ENCODE peak calls at places on chromosome 10, in ten cellular contexts. L is stimulated activated CD4-positive, alpha-beta T cell treated with anti-CD3 and anti-CD28 coated beads, Interleukin-1b, Interleukin-23, amount 100 ng/mL, for 1 hour; R is T-helper 22 cell; W is amygdala; F is CD4-positive, alpha-beta memory T cell; O is SJSA1; X is left ventricle myocardium superior; G is dermis blood vessel endothelial cell; D is D341Med; I is spleen. Z is an unnamed sample.

GRCh38 chr10:107553470-107553869 is 389.0 kb upstream of the SORCS1 start:
- DNase-seq in L (no peak), R (no peak), W (no peak), F (no peak), O (peak), X (no peak), G (no peak), D (no peak), I (no peak), Z (no peak)

GRCh38 chr10:92598321-92598720 is 5.4 kb downstream of the KIF11 start:
- DNase-seq in L (no peak), R (no peak), W (no peak), F (no peak), O (no peak), X (no peak), G (no peak), D (no peak), I (no peak), Z (no peak)

GRCh38 chr10:100790761-100791208 is 45.4 kb downstream of the PAX2 start:
- DNase-seq in L (no peak), R (no peak), W (no peak), F (no peak), O (no peak), X (no peak), G (no peak), D (no peak), I (no peak), Z (no peak)

GRCh38 chr10:1293636-1294440 is 237.7 kb downstream of the WDR37 start:
- DNase-seq in L (no peak), R (no peak), W (no peak), F (no peak), O (no peak), X (no peak), G (no peak), D (no peak), I (no peak), Z (no peak)

GRCh38 chr10:56063642-56064041 is 297.4 kb downstream of the ZWINT start:
- DNase-seq in L (no peak), R (no peak), W (no peak), F (no peak), O (no peak), X (no peak), G (no peak), D (no peak), I (no peak), Z (no peak)

GRCh38 chr10:128577958-128578750 is 451.9 kb upstream of the MKI67 start:
- DNase-seq in L (no peak), R (no peak), W (no peak), F (no peak), O (no peak), X (no peak), G (no peak), D (no peak), I (no peak), Z (no peak)

GRCh38 chr10:29651767-29652166 is 17.0 kb upstream of the SVIL start:
- DNase-seq in L (no peak), R (no peak), W (no peak), F (no peak), O (no peak), X (no peak), G (no peak), D (no peak), I (no peak), Z (no peak)

GRCh38 chr10:132489704-132490534 is 47.7 kb upstream of the INPP5A start:
- DNase-seq in L (no peak), R (no peak), W (no peak), F (no peak), O (no peak), X (no peak), G (no peak), D (no peak), I (peak), Z (no peak)

GRCh38 chr10:11164806-11165590 is 147.3 kb downstream of the CELF2 start:
- DNase-seq in L (no peak), R (peak), W (peak), F (peak), O (no peak), X (peak), G (peak), D (peak), I (peak), Z (peak)

GRCh38 chr10:1678084-1678483 is 59.2 kb downstream of the ADARB2 start:
- DNase-seq in L (no peak), R (no peak), W (no peak), F (no peak), O (no peak), X (no peak), G (no peak), D (no peak), I (no peak), Z (no peak)

GRCh38 chr10:75104842-75105241 is 6.6 kb upstream of the SAMD8 start:
- DNase-seq in L (no peak), R (no peak), W (no peak), F (no peak), O (no peak), X (no peak), G (no peak), D (no peak), I (no peak), Z (no peak)

GRCh38 chr10:69492091-69492745 is 41.0 kb downstream of the TSPAN15 start:
- DNase-seq in L (no peak), R (no peak), W (peak), F (no peak), O (no peak), X (peak), G (no peak), D (no peak), I (peak), Z (no peak)

GRCh38 chr10:117320050-117320665 is 55.1 kb downstream of the PDZD8 start:
- DNase-seq in L (no peak), R (no peak), W (no peak), F (peak), O (no peak), X (no peak), G (peak), D (peak), I (no peak), Z (peak)

GRCh38 chr10:88934900-88935672 is 17.5 kb downstream of the ACTA2 start:
- DNase-seq in L (peak), R (peak), W (peak), F (peak), O (peak), X (peak), G (peak), D (peak), I (peak), Z (peak)

GRCh38 chr10:78505657-78506056 is 472.0 kb downstream of the RPS24 start:
- DNase-seq in L (no peak), R (no peak), W (no peak), F (no peak), O (no peak), X (no peak), G (no peak), D (no peak), I (no peak), Z (no peak)

GRCh38 chr10:4407783-4408182 is 418.2 kb upstream of the AKR1E2 start:
- DNase-seq in L (no peak), R (no peak), W (no peak), F (no peak), O (no peak), X (no peak), G (peak), D (no peak), I (no peak), Z (peak)

GRCh38 chr10:17232276-17232987 is 4.4 kb downstream of the VIM start:
- DNase-seq in L (no peak), R (no peak), W (no peak), F (no peak), O (peak), X (no peak), G (peak), D (no peak), I (no peak), Z (no peak)

GRCh38 chr10:131790021-131790420 is 110.8 kb upstream of the PPP2R2D start:
- DNase-seq in L (no peak), R (no peak), W (no peak), F (no peak), O (no peak), X (no peak), G (no peak), D (no peak), I (no peak), Z (no peak)

GRCh38 chr10:7264313-7264741 is 146.5 kb downstream of the SFMBT2 start:
- DNase-seq in L (no peak), R (no peak), W (no peak), F (no peak), O (no peak), X (no peak), G (peak), D (no peak), I (no peak), Z (peak)

GRCh38 chr10:78211476-78212110 is 177.9 kb downstream of the RPS24 start:
- DNase-seq in L (no peak), R (no peak), W (peak), F (no peak), O (peak), X (no peak), G (peak), D (peak), I (peak), Z (peak)

GRCh38 chr10:130807096-130807495 is 504.4 kb downstream of the TCERG1L start:
- DNase-seq in L (no peak), R (no peak), W (no peak), F (no peak), O (no peak), X (no peak), G (no peak), D (no peak), I (no peak), Z (no peak)

GRCh38 chr10:104447331-104447730 is 93.7 kb downstream of the CFAP58 start:
- DNase-seq in L (no peak), R (no peak), W (no peak), F (no peak), O (no peak), X (no peak), G (no peak), D (no peak), I (no peak), Z (no peak)

GRCh38 chr10:8913720-8914119 is 859.2 kb downstream of the GATA3 start:
- DNase-seq in L (no peak), R (no peak), W (no peak), F (no peak), O (no peak), X (no peak), G (no peak), D (no peak), I (no peak), Z (no peak)

GRCh38 chr10:20885678-20886077 is 11.4 kb downstream of the NEBL start:
- DNase-seq in L (no peak), R (no peak), W (no peak), F (no peak), O (no peak), X (no peak), G (no peak), D (no peak), I (no peak), Z (no peak)

GRCh38 chr10:23021430-23021829 is 73.9 kb upstream of the MSRB2 start:
- DNase-seq in L (no peak), R (no peak), W (no peak), F (no peak), O (no peak), X (no peak), G (no peak), D (no peak), I (no peak), Z (no peak)

GRCh38 chr10:15168296-15168780 is at the start of gene NMT2:
- DNase-seq in L (peak), R (no peak), W (peak), F (peak), O (peak), X (peak), G (no peak), D (peak), I (peak), Z (no peak)

GRCh38 chr10:12950583-12951128 is 50.9 kb downstream of the CCDC3 start:
- DNase-seq in L (no peak), R (no peak), W (no peak), F (no peak), O (no peak), X (no peak), G (no peak), D (no peak), I (no peak), Z (no peak)

GRCh38 chr10:126663328-126663727 is 7.2 kb downstream of the C10orf90 start:
- DNase-seq in L (no peak), R (no peak), W (peak), F (peak), O (no peak), X (peak), G (no peak), D (no peak), I (no peak), Z (peak)

GRCh38 chr10:62545155-62545554 is 171.0 kb downstream of the ZNF365 start:
- DNase-seq in L (no peak), R (no peak), W (no peak), F (no peak), O (no peak), X (no peak), G (peak), D (no peak), I (no peak), Z (no peak)

GRCh38 chr10:127694580-127695193 is 42.3 kb upstream of the FOXI2 start:
- DNase-seq in L (peak), R (no peak), W (no peak), F (no peak), O (peak), X (no peak), G (peak), D (peak), I (no peak), Z (peak)

GRCh38 chr10:126104767-126105166 is 208.4 kb downstream of the FANK1 start:
- DNase-seq in L (no peak), R (no peak), W (no peak), F (no peak), O (no peak), X (peak), G (no peak), D (no peak), I (no peak), Z (no peak)

GRCh38 chr10:14334771-14335170 is 4.0 kb upstream of the FRMD4A start:
- DNase-seq in L (no peak), R (no peak), W (no peak), F (no peak), O (peak), X (no peak), G (no peak), D (no peak), I (no peak), Z (no peak)

GRCh38 chr10:130749911-130750310 is 561.6 kb downstream of the TCERG1L start:
- DNase-seq in L (no peak), R (no peak), W (no peak), F (no peak), O (no peak), X (no peak), G (no peak), D (no peak), I (peak), Z (no peak)